ENCODE peak calls at places on chromosomes 2 and 18, in six cellular contexts. One of them, this sample, is unnamed.

GRCh38 chr2:49050265-49050664 is 104.0 kb downstream of the FSHR start:
- DNase-seq in occipital lobe: no peak
- DNase-seq in caudate nucleus: no peak
- DNase-seq in ACHN: no peak
- DNase-seq in ovary: no peak
- DNase-seq in GM18507: no peak
- DNase-seq in this sample: no peak

GRCh38 chr2:104867351-104868080 is 13.6 kb downstream of the POU3F3 start:
- DNase-seq in occipital lobe: peak; percentile 50
- DNase-seq in caudate nucleus: no peak
- DNase-seq in ACHN: peak; percentile 8
- DNase-seq in ovary: no peak
- DNase-seq in GM18507: no peak
- DNase-seq in this sample: no peak

GRCh38 chr18:36829362-36830140 is 624 bp downstream of the KIAA1328 start:
- DNase-seq in occipital lobe: no peak
- DNase-seq in caudate nucleus: no peak
- DNase-seq in ACHN: peak; percentile 21
- DNase-seq in ovary: no peak
- DNase-seq in GM18507: no peak
- DNase-seq in this sample: peak; percentile 62

GRCh38 chr2:196163285-196163684 is 8.1 kb downstream of the STK17B start:
- DNase-seq in occipital lobe: no peak
- DNase-seq in caudate nucleus: no peak
- DNase-seq in ACHN: no peak
- DNase-seq in ovary: no peak
- DNase-seq in GM18507: no peak
- DNase-seq in this sample: no peak

GRCh38 chr2:36006444-36006843 is 349.1 kb upstream of the CRIM1 start:
- DNase-seq in occipital lobe: no peak
- DNase-seq in caudate nucleus: no peak
- DNase-seq in ACHN: no peak
- DNase-seq in ovary: no peak
- DNase-seq in GM18507: no peak
- DNase-seq in this sample: no peak

GRCh38 chr2:225668606-225669266 is 269.2 kb downstream of the NYAP2 start:
- DNase-seq in occipital lobe: no peak
- DNase-seq in caudate nucleus: no peak
- DNase-seq in ACHN: peak; percentile 64
- DNase-seq in ovary: no peak
- DNase-seq in GM18507: peak; percentile 2
- DNase-seq in this sample: peak; percentile 68

GRCh38 chr2:127079358-127079920 is 27.5 kb downstream of the BIN1 start:
- DNase-seq in occipital lobe: no peak
- DNase-seq in caudate nucleus: no peak
- DNase-seq in ACHN: no peak
- DNase-seq in ovary: no peak
- DNase-seq in GM18507: no peak
- DNase-seq in this sample: no peak

GRCh38 chr18:63158676-63159291 is 160.8 kb downstream of the BCL2 start:
- DNase-seq in occipital lobe: no peak
- DNase-seq in caudate nucleus: no peak
- DNase-seq in ACHN: no peak
- DNase-seq in ovary: no peak
- DNase-seq in GM18507: no peak
- DNase-seq in this sample: peak; percentile 28

GRCh38 chr2:65662654-65663432 is 230.4 kb upstream of the SPRED2 start:
- DNase-seq in occipital lobe: no peak
- DNase-seq in caudate nucleus: no peak
- DNase-seq in ACHN: no peak
- DNase-seq in ovary: no peak
- DNase-seq in GM18507: no peak
- DNase-seq in this sample: no peak

GRCh38 chr2:212863185-212863588 is 288.2 kb downstream of the IKZF2 start:
- DNase-seq in occipital lobe: no peak
- DNase-seq in caudate nucleus: no peak
- DNase-seq in ACHN: peak; percentile 54
- DNase-seq in ovary: no peak
- DNase-seq in GM18507: no peak
- DNase-seq in this sample: peak; percentile 90

GRCh38 chr2:74146929-74147728 is 583 bp downstream of the BOLA3 start:
- DNase-seq in occipital lobe: no peak
- DNase-seq in caudate nucleus: no peak
- DNase-seq in ACHN: peak; percentile 52
- DNase-seq in ovary: no peak
- DNase-seq in GM18507: no peak
- DNase-seq in this sample: peak; percentile 66

GRCh38 chr2:10382313-10383061 is 65.6 kb downstream of the ODC1 start:
- DNase-seq in occipital lobe: no peak
- DNase-seq in caudate nucleus: no peak
- DNase-seq in ACHN: no peak
- DNase-seq in ovary: no peak
- DNase-seq in GM18507: peak; percentile 30
- DNase-seq in this sample: peak; percentile 93

GRCh38 chr2:23669413-23670244 is 257.3 kb downstream of the ATAD2B start:
- DNase-seq in occipital lobe: no peak
- DNase-seq in caudate nucleus: no peak
- DNase-seq in ACHN: no peak
- DNase-seq in ovary: peak; percentile 90
- DNase-seq in GM18507: no peak
- DNase-seq in this sample: no peak

GRCh38 chr2:152568566-152568965 is 148.7 kb downstream of the PRPF40A start:
- DNase-seq in occipital lobe: no peak
- DNase-seq in caudate nucleus: no peak
- DNase-seq in ACHN: no peak
- DNase-seq in ovary: no peak
- DNase-seq in GM18507: no peak
- DNase-seq in this sample: no peak

GRCh38 chr2:220103596-220103995 is 476.2 kb downstream of the SLC4A3 start:
- DNase-seq in occipital lobe: no peak
- DNase-seq in caudate nucleus: no peak
- DNase-seq in ACHN: no peak
- DNase-seq in ovary: no peak
- DNase-seq in GM18507: no peak
- DNase-seq in this sample: no peak

GRCh38 chr18:23069481-23069880 is 65.8 kb upstream of the CABLES1 start:
- DNase-seq in occipital lobe: no peak
- DNase-seq in caudate nucleus: no peak
- DNase-seq in ACHN: no peak
- DNase-seq in ovary: no peak
- DNase-seq in GM18507: no peak
- DNase-seq in this sample: no peak

GRCh38 chr2:220528180-220528579 is 900.8 kb downstream of the SLC4A3 start:
- DNase-seq in occipital lobe: no peak
- DNase-seq in caudate nucleus: no peak
- DNase-seq in ACHN: no peak
- DNase-seq in ovary: no peak
- DNase-seq in GM18507: no peak
- DNase-seq in this sample: no peak

GRCh38 chr2:40421643-40422297 is 30.1 kb downstream of the SLC8A1 start:
- DNase-seq in occipital lobe: no peak
- DNase-seq in caudate nucleus: no peak
- DNase-seq in ACHN: no peak
- DNase-seq in ovary: no peak
- DNase-seq in GM18507: no peak
- DNase-seq in this sample: no peak

GRCh38 chr2:130728549-130729310 is at the start of gene GPR148:
- DNase-seq in occipital lobe: no peak
- DNase-seq in caudate nucleus: no peak
- DNase-seq in ACHN: no peak
- DNase-seq in ovary: no peak
- DNase-seq in GM18507: no peak
- DNase-seq in this sample: peak; percentile 64

GRCh38 chr2:161423351-161424178 is 7.5 kb downstream of the TBR1 start:
- DNase-seq in occipital lobe: no peak
- DNase-seq in caudate nucleus: no peak
- DNase-seq in ACHN: no peak
- DNase-seq in ovary: no peak
- DNase-seq in GM18507: no peak
- DNase-seq in this sample: peak; percentile 63

GRCh38 chr2:8761529-8762164 is 75.8 kb downstream of the KIDINS220 start:
- DNase-seq in occipital lobe: no peak
- DNase-seq in caudate nucleus: no peak
- DNase-seq in ACHN: peak; percentile 50
- DNase-seq in ovary: no peak
- DNase-seq in GM18507: no peak
- DNase-seq in this sample: peak; percentile 58

GRCh38 chr2:213188971-213189899 is 37.8 kb upstream of the IKZF2 start:
- DNase-seq in occipital lobe: no peak
- DNase-seq in caudate nucleus: no peak
- DNase-seq in ACHN: no peak
- DNase-seq in ovary: no peak
- DNase-seq in GM18507: no peak
- DNase-seq in this sample: no peak

GRCh38 chr2:223196331-223196730 is 144.3 kb downstream of the KCNE4 start:
- DNase-seq in occipital lobe: no peak
- DNase-seq in caudate nucleus: no peak
- DNase-seq in ACHN: no peak
- DNase-seq in ovary: no peak
- DNase-seq in GM18507: no peak
- DNase-seq in this sample: no peak

GRCh38 chr2:180122874-180123273 is 115.8 kb upstream of the CWC22 start:
- DNase-seq in occipital lobe: no peak
- DNase-seq in caudate nucleus: no peak
- DNase-seq in ACHN: no peak
- DNase-seq in ovary: no peak
- DNase-seq in GM18507: no peak
- DNase-seq in this sample: no peak

GRCh38 chr2:48677450-48677849 is 59.8 kb downstream of the GTF2A1L start:
- DNase-seq in occipital lobe: no peak
- DNase-seq in caudate nucleus: no peak
- DNase-seq in ACHN: no peak
- DNase-seq in ovary: no peak
- DNase-seq in GM18507: no peak
- DNase-seq in this sample: no peak

This sample was measured in DMS53.